ENCODE peak calls at places on chromosomes 6 and 20, in five cellular contexts. One of them, this sample, is unnamed.

GRCh38 chr6:51350308-51350904 is 531.7 kb downstream of the TFAP2B start:
- DNase-seq in PC-9: no peak
- DNase-seq in GM23338: peak; percentile 15
- DNase-seq in GM23248: peak; percentile 18
- DNase-seq in hepatocyte: peak; percentile 10
- DNase-seq in this sample: peak; percentile 45

GRCh38 chr6:108528878-108529277 is 31.8 kb upstream of the FOXO3 start:
- DNase-seq in GM23338: no peak
- DNase-seq in PC-9: no peak
- DNase-seq in hepatocyte: no peak
- DNase-seq in GM23248: no peak
- DNase-seq in this sample: no peak

GRCh38 chr6:109172096-109172495 is 76.8 kb downstream of the CEP57L1 start:
- DNase-seq in PC-9: peak; percentile 47
- DNase-seq in hepatocyte: peak; percentile 19
- DNase-seq in GM23338: no peak
- DNase-seq in GM23248: no peak
- DNase-seq in this sample: no peak

GRCh38 chr6:54194067-54194466 is 82.8 kb downstream of the MLIP start:
- DNase-seq in GM23338: peak; percentile 23
- DNase-seq in PC-9: no peak
- DNase-seq in hepatocyte: peak; percentile 30
- DNase-seq in GM23248: peak; percentile 74
- DNase-seq in this sample: peak; percentile 52

GRCh38 chr6:107698146-107698545 is 126.0 kb downstream of the SCML4 start:
- DNase-seq in hepatocyte: no peak
- DNase-seq in GM23338: no peak
- DNase-seq in PC-9: no peak
- DNase-seq in GM23248: peak; percentile 93
- DNase-seq in this sample: no peak

GRCh38 chr20:50762435-50763201 is 31.2 kb downstream of the PARD6B start:
- DNase-seq in GM23338: no peak
- DNase-seq in hepatocyte: peak; percentile 33
- DNase-seq in PC-9: peak; percentile 50
- DNase-seq in GM23248: peak; percentile 84
- DNase-seq in this sample: peak; percentile 74

GRCh38 chr6:73452107-73452461 is at the start of gene CGAS:
- DNase-seq in GM23248: peak; percentile 83
- DNase-seq in hepatocyte: peak; percentile 37
- DNase-seq in GM23338: peak; percentile 81
- DNase-seq in PC-9: peak; percentile 79
- DNase-seq in this sample: peak; percentile 75

GRCh38 chr20:9203081-9203447 is 134.2 kb downstream of the PLCB4 start:
- DNase-seq in hepatocyte: no peak
- DNase-seq in PC-9: no peak
- DNase-seq in GM23338: no peak
- DNase-seq in GM23248: peak; percentile 21
- DNase-seq in this sample: peak; percentile 55

GRCh38 chr6:160750276-160750689 is 48.2 kb downstream of the PLG start:
- DNase-seq in hepatocyte: peak; percentile 39
- DNase-seq in GM23248: peak; percentile 43
- DNase-seq in PC-9: no peak
- DNase-seq in GM23338: peak; percentile 85
- DNase-seq in this sample: peak; percentile 58

GRCh38 chr6:145756170-145756662 is 20.9 kb upstream of the EPM2A start:
- DNase-seq in hepatocyte: peak; percentile 58
- DNase-seq in GM23338: no peak
- DNase-seq in PC-9: peak; percentile 61
- DNase-seq in GM23248: peak; percentile 79
- DNase-seq in this sample: peak; percentile 53

GRCh38 chr20:2750343-2751251 is 49.8 kb downstream of the CPXM1 start:
- DNase-seq in PC-9: no peak
- DNase-seq in hepatocyte: peak; percentile 71
- DNase-seq in GM23338: peak; percentile 91
- DNase-seq in GM23248: peak; percentile 76
- DNase-seq in this sample: peak; percentile 44

GRCh38 chr6:3023663-3024483 is 24.2 kb downstream of the NQO2 start:
- DNase-seq in GM23338: peak; percentile 94
- DNase-seq in PC-9: peak; percentile 91
- DNase-seq in hepatocyte: peak; percentile 85
- DNase-seq in GM23248: peak; percentile 99
- DNase-seq in this sample: peak; percentile 90

GRCh38 chr6:40817369-40817768 is 221.7 kb downstream of the UNC5CL start:
- DNase-seq in hepatocyte: no peak
- DNase-seq in PC-9: no peak
- DNase-seq in GM23338: no peak
- DNase-seq in GM23248: no peak
- DNase-seq in this sample: no peak

GRCh38 chr20:5781798-5782750 is 31.9 kb downstream of the SHLD1 start:
- DNase-seq in GM23248: no peak
- DNase-seq in hepatocyte: no peak
- DNase-seq in PC-9: peak; percentile 30
- DNase-seq in GM23338: peak; percentile 17
- DNase-seq in this sample: peak; percentile 11

GRCh38 chr6:37693546-37694250 is 4.0 kb downstream of the MDGA1 start:
- DNase-seq in GM23248: no peak
- DNase-seq in GM23338: no peak
- DNase-seq in PC-9: no peak
- DNase-seq in hepatocyte: no peak
- DNase-seq in this sample: no peak

GRCh38 chr6:42781546-42781810 is 374 bp upstream of the BICRAL start:
- DNase-seq in hepatocyte: no peak
- DNase-seq in GM23248: no peak
- DNase-seq in GM23338: no peak
- DNase-seq in PC-9: no peak
- DNase-seq in this sample: no peak

GRCh38 chr20:44109951-44110361 is 77.0 kb downstream of the JPH2 start:
- DNase-seq in PC-9: no peak
- DNase-seq in hepatocyte: no peak
- DNase-seq in GM23338: peak; percentile 75
- DNase-seq in GM23248: no peak
- DNase-seq in this sample: no peak

GRCh38 chr20:32609993-32610896 is 25.1 kb upstream of the NOL4L start:
- DNase-seq in hepatocyte: no peak
- DNase-seq in GM23248: no peak
- DNase-seq in GM23338: no peak
- DNase-seq in PC-9: no peak
- DNase-seq in this sample: no peak

GRCh38 chr20:49186535-49187329 is 1.4 kb downstream of the STAU1 start:
- DNase-seq in GM23248: peak; percentile 84
- DNase-seq in PC-9: peak; percentile 49
- DNase-seq in hepatocyte: peak; percentile 81
- DNase-seq in GM23338: peak; percentile 35
- DNase-seq in this sample: peak; percentile 76

DNA sequence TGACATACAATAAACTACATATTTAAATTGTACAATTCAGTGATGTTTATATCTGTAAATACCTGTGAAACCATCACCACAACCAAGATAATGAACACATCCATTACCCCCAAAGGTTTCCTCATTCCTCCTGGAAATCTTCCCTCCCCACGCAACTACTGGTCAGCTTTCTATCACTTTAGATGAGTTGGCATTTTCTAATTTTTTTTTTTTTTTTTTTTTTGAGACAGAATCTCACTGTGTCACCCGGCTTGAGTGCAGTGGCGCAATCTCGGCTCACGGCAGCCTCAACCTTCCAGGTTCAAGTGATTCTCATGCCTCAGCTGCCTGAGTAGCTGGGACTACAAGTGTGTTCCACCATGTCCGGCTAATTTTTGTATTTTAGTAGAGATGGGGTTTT is 31.7 kb upstream of the ECI2 start:
- DNase-seq in PC-9: no peak
- DNase-seq in GM23338: no peak
- DNase-seq in GM23248: no peak
- DNase-seq in hepatocyte: no peak
- DNase-seq in this sample: no peak
- H3K9me2 ChIP-seq in PC-9: no peaks in the 10 kb centered on the region
- H3K9me2 ChIP-seq in GM23338: peaks cover 5% of the 10 kb centered on the region
- H3K9me2 ChIP-seq in GM23248: no peaks in the 10 kb centered on the region
- H3K9me2 ChIP-seq in hepatocyte: no peaks in the 10 kb centered on the region
- H3K9me2 ChIP-seq in this sample: no peaks in the 10 kb centered on the region

DNA sequence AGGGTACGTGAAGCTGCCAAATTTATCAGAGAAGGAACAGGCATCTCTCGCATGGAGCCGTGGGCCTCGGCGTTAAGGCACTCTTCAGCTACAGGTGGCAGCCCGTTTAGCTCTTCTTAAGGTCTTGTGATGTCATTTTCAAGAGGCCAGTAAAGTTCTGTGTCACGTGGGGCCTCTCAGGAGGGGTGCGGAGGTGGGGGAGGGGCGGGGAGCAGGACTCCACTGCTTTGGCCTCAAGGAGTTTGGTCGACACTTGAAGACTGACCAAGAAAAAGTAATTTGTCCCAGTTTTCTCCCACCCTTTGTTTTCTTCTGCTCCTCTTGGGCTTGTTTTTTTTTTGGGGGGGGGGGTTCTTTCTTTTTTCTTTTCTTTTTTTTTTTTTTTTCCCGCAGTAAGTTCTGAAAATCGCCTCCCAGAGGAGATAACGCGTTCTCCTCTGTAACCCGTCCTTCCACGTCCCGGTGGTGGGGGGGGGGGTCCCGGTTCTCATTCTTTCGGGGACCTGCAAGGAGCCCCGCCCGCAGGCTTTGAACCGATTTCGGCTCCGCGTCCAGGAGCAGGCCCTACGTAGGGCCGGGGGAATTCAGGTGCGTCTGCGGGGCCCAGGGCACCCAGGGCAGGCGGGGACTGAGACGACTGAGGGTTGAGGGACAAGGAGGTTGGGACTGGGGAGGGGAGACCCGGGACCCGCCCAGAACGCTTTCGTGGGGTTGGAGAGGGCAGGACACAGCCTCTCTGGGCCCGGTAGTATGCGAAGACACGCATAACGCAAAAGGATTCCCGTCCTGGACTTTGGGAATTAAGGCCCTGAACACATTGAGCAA is 26.0 kb downstream of the GPX6 start:
- DNase-seq in GM23248: peak; percentile 75
- DNase-seq in GM23338: peak; percentile 97
- DNase-seq in PC-9: peak; percentile 86
- DNase-seq in hepatocyte: peak; percentile 94
- DNase-seq in this sample: no peak
- TF ChIP-seq EZH2 in GM23248: no peak
- TF ChIP-seq EZH2 in GM23338: no peak
- TF ChIP-seq EZH2 in PC-9: no peak
- TF ChIP-seq EZH2 in hepatocyte: no peak
- TF ChIP-seq EZH2 in this sample: no peak

DNA sequence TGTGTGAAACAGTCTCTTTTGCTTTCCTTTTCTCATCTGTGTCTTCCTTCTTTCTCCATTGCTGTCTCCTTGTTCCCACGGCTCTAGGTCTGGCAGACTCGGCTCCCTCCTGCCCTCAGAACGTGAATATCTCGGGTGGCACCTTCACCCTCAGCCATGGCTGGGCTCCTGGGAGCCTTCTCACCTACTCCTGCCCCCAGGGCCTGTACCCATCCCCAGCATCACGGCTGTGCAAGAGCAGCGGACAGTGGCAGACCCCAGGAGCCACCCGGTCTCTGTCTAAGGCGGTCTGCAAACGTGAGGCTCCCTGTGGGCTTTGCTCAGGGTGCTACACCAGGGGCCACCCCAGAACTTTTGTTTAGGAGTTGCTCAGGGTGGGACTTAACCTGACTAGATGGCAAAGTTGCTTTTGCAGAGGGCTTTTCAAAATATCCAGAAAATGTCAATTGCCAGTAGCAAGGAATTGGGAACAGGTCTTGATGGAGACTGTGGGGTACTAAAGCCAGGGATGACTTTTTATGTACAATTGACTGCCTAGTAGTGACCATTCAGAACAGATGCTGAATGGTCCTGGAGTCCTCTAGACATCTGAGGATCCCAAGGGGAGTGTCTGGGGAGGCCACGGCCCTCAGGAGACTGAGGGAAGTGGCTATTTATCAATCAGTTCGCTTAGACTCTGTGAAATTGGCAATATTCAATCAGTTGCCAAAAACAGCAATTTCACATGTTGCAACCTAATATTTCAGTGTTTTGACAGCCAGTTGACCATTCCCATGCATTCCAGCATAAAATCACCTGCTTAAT is 553 bp downstream of the C2 start:
- DNase-seq in PC-9: no peak
- DNase-seq in hepatocyte: no peak
- DNase-seq in GM23338: no peak
- DNase-seq in GM23248: no peak
- DNase-seq in this sample: no peak
- H3K4me3 ChIP-seq in PC-9: no peak overlapping the region
- H3K4me3 ChIP-seq in hepatocyte: no peak overlapping the region
- H3K4me3 ChIP-seq in GM23338: no peak overlapping the region
- H3K4me3 ChIP-seq in GM23248: peak overlapping the region; percentile 33
- H3K4me3 ChIP-seq in this sample: no peak overlapping the region

DNA sequence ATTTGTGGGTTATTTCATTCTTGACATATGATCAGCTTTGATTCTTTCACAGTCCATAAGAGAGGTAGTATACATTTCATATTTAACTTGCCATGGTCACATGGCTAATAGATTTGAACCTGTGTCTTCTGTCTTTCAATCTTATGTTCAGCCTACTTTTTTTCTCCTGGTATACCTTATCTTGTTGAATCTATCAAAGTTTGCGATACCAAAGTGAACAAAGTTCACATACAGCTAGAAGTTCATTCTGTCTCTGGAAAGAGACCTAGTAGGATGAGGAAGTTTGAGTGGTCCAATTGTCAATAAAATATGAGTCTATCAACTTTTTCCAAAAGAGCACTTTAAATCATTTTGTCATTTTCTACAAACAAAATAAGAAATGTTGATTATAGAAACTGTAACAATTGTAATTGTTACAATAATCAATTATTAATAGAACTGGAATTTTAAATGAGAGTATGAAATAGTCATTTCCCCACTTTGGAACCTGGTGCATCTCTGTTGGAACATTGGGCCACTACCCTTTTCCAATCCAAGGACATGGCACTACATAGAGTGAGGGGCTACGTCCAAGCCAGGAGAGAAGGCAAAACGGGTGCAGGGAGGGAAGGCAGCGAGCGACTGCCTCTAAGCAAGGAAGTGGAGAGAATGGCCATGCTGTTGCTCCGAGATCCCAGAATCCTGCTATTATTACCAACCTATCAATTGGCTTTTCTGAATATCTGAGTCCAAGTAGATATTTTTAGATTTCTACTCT is 194.2 kb upstream of the FOXQ1 start:
- DNase-seq in GM23248: no peak
- DNase-seq in GM23338: no peak
- DNase-seq in hepatocyte: no peak
- DNase-seq in PC-9: no peak
- DNase-seq in this sample: no peak
- H3K9me2 ChIP-seq in GM23248: no peaks in the 10 kb centered on the region
- H3K9me2 ChIP-seq in GM23338: peaks cover 21% of the 10 kb centered on the region
- H3K9me2 ChIP-seq in hepatocyte: no peaks in the 10 kb centered on the region
- H3K9me2 ChIP-seq in PC-9: no peaks in the 10 kb centered on the region
- H3K9me2 ChIP-seq in this sample: no peaks in the 10 kb centered on the region

GRCh38 chr20:13638496-13639477 is at the start of gene TASP1:
- DNase-seq in PC-9: peak; percentile 99
- DNase-seq in GM23338: peak; percentile 99
- DNase-seq in GM23248: peak; percentile 99
- DNase-seq in hepatocyte: peak; percentile 99
- DNase-seq in this sample: peak; percentile 99
- TF ChIP-seq EZH2 in PC-9: no peak
- TF ChIP-seq EZH2 in GM23338: no peak
- TF ChIP-seq EZH2 in GM23248: no peak
- TF ChIP-seq EZH2 in hepatocyte: no peak
- TF ChIP-seq EZH2 in this sample: no peak